ENCODE peak calls at places on chromosomes 6 and 20, in ten cellular contexts. U is activated CD4-positive, alpha-beta T cell treated with anti-CD3 and anti-CD28 coated beads, Interleukin-2, amount 50 U/mL, for 24 hours; W is GM13977; Z is BE2C; B is left colon; K is AG09319; I is neuronal stem cell; X is activated T-helper 9 cell treated with anti-CD3 and anti-CD28 coated beads, Interleukin-2, amount 50 U/mL, for 16 hours; L is germinal center; F is DMS153. J is an unnamed sample.

GRCh38 chr6:164640946-164641345 is 668.5 kb downstream of the C6orf118 start:
- DNase-seq in U (no peak), W (no peak), Z (no peak), B (no peak), K (no peak), I (no peak), X (no peak), L (no peak), F (peak; percentile 39), J (no peak)

GRCh38 chr6:165658395-165659058 is 4.5 kb downstream of the PDE10A start:
- DNase-seq in U (no peak), W (no peak), Z (no peak), B (no peak), K (no peak), I (no peak), X (no peak), L (no peak), F (no peak), J (no peak)

GRCh38 chr6:36610041-36610440 is 15.9 kb downstream of the SRSF3 start:
- DNase-seq in U (no peak), W (no peak), Z (no peak), B (no peak), K (no peak), I (no peak), X (no peak), L (no peak), F (no peak), J (no peak)

GRCh38 chr6:71531006-71531405 is 242.4 kb downstream of the OGFRL1 start:
- DNase-seq in U (no peak), W (no peak), Z (no peak), B (no peak), K (peak; percentile 61), I (no peak), X (no peak), L (no peak), F (no peak), J (no peak)

GRCh38 chr20:24977336-24977735 is 15.2 kb downstream of the APMAP start:
- DNase-seq in U (no peak), W (no peak), Z (no peak), B (no peak), K (no peak), I (no peak), X (no peak), L (no peak), F (no peak), J (no peak)

GRCh38 chr20:19351542-19351941 is 139.1 kb downstream of the SLC24A3 start:
- DNase-seq in U (no peak), W (no peak), Z (no peak), B (no peak), K (no peak), I (no peak), X (no peak), L (no peak), F (no peak), J (no peak)

GRCh38 chr6:14618759-14619418 is 501.3 kb downstream of the CD83 start:
- DNase-seq in U (no peak), W (no peak), Z (no peak), B (no peak), K (no peak), I (no peak), X (no peak), L (no peak), F (no peak), J (no peak)

GRCh38 chr6:137106183-137106582 is 61.4 kb upstream of the IL20RA start:
- DNase-seq in U (no peak), W (no peak), Z (no peak), B (no peak), K (no peak), I (no peak), X (no peak), L (no peak), F (no peak), J (no peak)

GRCh38 chr6:163960128-163960527 is 545.6 kb downstream of the QKI start:
- DNase-seq in U (no peak), W (no peak), Z (no peak), B (no peak), K (no peak), I (no peak), X (no peak), L (no peak), F (no peak), J (no peak)

GRCh38 chr6:144776031-144776819 is 491.1 kb downstream of the UTRN start:
- DNase-seq in U (no peak), W (no peak), Z (no peak), B (no peak), K (no peak), I (no peak), X (no peak), L (no peak), F (no peak), J (no peak)

GRCh38 chr6:161029195-161029809 is 37.7 kb downstream of the MAP3K4 start:
- DNase-seq in U (no peak), W (peak; percentile 48), Z (no peak), B (no peak), K (peak; percentile 62), I (no peak), X (no peak), L (peak; percentile 6), F (no peak), J (peak; percentile 82)

GRCh38 chr6:83914953-83915352 is 55.5 kb downstream of the CYB5R4 start:
- DNase-seq in U (no peak), W (no peak), Z (no peak), B (no peak), K (no peak), I (no peak), X (no peak), L (no peak), F (no peak), J (no peak)

GRCh38 chr6:15547379-15547778 is 115.4 kb downstream of the DTNBP1 start:
- DNase-seq in U (no peak), W (no peak), Z (no peak), B (no peak), K (no peak), I (no peak), X (no peak), L (no peak), F (no peak), J (no peak)

GRCh38 chr20:6590891-6591679 is 176.4 kb upstream of the BMP2 start:
- DNase-seq in U (no peak), W (no peak), Z (no peak), B (peak; percentile 20), K (peak; percentile 35), I (no peak), X (no peak), L (no peak), F (no peak), J (peak; percentile 68)

GRCh38 chr6:4313044-4313686 is 177.8 kb upstream of the ECI2 start:
- DNase-seq in U (no peak), W (no peak), Z (no peak), B (peak; percentile 60), K (peak; percentile 62), I (no peak), X (no peak), L (no peak), F (no peak), J (peak; percentile 87)

GRCh38 chr6:156963712-156964700 is 186.8 kb downstream of the ARID1B start:
- DNase-seq in U (no peak), W (no peak), Z (no peak), B (no peak), K (peak; percentile 59), I (no peak), X (no peak), L (no peak), F (no peak), J (no peak)

GRCh38 chr6:26629373-26629772 is 30.2 kb downstream of the ZNF322 start:
- DNase-seq in U (no peak), W (no peak), Z (no peak), B (no peak), K (no peak), I (no peak), X (no peak), L (no peak), F (no peak), J (no peak)

GRCh38 chr6:24321538-24322162 is 36.2 kb downstream of the DCDC2 start:
- DNase-seq in U (no peak), W (no peak), Z (no peak), B (no peak), K (no peak), I (no peak), X (no peak), L (no peak), F (no peak), J (no peak)

GRCh38 chr6:106257195-106257594 is 68.4 kb downstream of the ATG5 start:
- DNase-seq in U (no peak), W (no peak), Z (no peak), B (no peak), K (no peak), I (no peak), X (no peak), L (no peak), F (no peak), J (no peak)

GRCh38 chr6:125533710-125534397 is 215.6 kb upstream of the HEY2 start:
- DNase-seq in U (no peak), W (no peak), Z (no peak), B (no peak), K (no peak), I (no peak), X (no peak), L (no peak), F (peak; percentile 34), J (no peak)

GRCh38 chr20:44748005-44748370 is 2.3 kb downstream of the KCNK15 start:
- DNase-seq in U (no peak), W (no peak), Z (peak; percentile 80), B (no peak), K (no peak), I (no peak), X (no peak), L (no peak), F (no peak), J (no peak)

GRCh38 chr6:159395614-159396013 is 226.4 kb downstream of the FNDC1 start:
- DNase-seq in U (no peak), W (no peak), Z (no peak), B (no peak), K (no peak), I (no peak), X (no peak), L (no peak), F (no peak), J (no peak)

GRCh38 chr6:90347411-90347841 is 50.8 kb upstream of the BACH2 start:
- DNase-seq in U (no peak), W (no peak), Z (no peak), B (no peak), K (no peak), I (no peak), X (no peak), L (no peak), F (no peak), J (no peak)

GRCh38 chr6:80437186-80437585 is 330.7 kb downstream of the BCKDHB start:
- DNase-seq in U (no peak), W (no peak), Z (no peak), B (no peak), K (no peak), I (no peak), X (no peak), L (no peak), F (no peak), J (no peak)

GRCh38 chr6:26223677-26224546 is 136.7 kb downstream of the HFE start:
- DNase-seq in U (no peak), W (peak; percentile 63), Z (peak; percentile 64), B (peak; percentile 79), K (peak; percentile 82), I (peak; percentile 74), X (peak; percentile 48), L (peak; percentile 54), F (peak; percentile 92), J (peak; percentile 89)

GRCh38 chr20:17614812-17615644 is 45.2 kb downstream of the DSTN start:
- DNase-seq in U (no peak), W (peak; percentile 7), Z (no peak), B (no peak), K (no peak), I (no peak), X (no peak), L (no peak), F (no peak), J (no peak)

GRCh38 chr20:21388566-21388965 is 8.8 kb downstream of the NKX2-4 start:
- DNase-seq in U (no peak), W (no peak), Z (no peak), B (no peak), K (no peak), I (no peak), X (no peak), L (no peak), F (no peak), J (no peak)

GRCh38 chr20:32524871-32525501 is 60.1 kb downstream of the NOL4L start:
- DNase-seq in U (no peak), W (no peak), Z (no peak), B (peak; percentile 61), K (no peak), I (no peak), X (no peak), L (no peak), F (peak; percentile 85), J (no peak)

J was measured in skeletal muscle cell.